ENCODE peak calls at places on chromosomes 12 and 14, in four cellular contexts. G is K562, A is HepG2, D is GM12878. Y is an unnamed sample.

GRCh38 chr12:21190016-21190415 is 59.0 kb downstream of the SLCO1B1 start:
- DNase-seq in G (no peak), A (no peak), D (no peak), Y (no peak)

GRCh38 chr14:95254356-95254755 is 65.4 kb downstream of the CLMN start:
- DNase-seq in G (no peak), A (no peak), D (no peak), Y (no peak)

GRCh38 chr14:81211844-81212243 is 8.9 kb downstream of the GTF2A1 start:
- DNase-seq in G (no peak), A (peak), D (no peak), Y (no peak)

GRCh38 chr12:111451232-111451631 is 45.5 kb downstream of the SH2B3 start:
- DNase-seq in G (no peak), A (no peak), D (no peak), Y (no peak)

GRCh38 chr14:96037891-96038557 is 1.1 kb upstream of the C14orf132 start:
- DNase-seq in G (no peak), A (no peak), D (no peak), Y (no peak)

GRCh38 chr12:5227722-5228274 is 184.1 kb downstream of the KCNA5 start:
- DNase-seq in G (no peak), A (no peak), D (no peak), Y (no peak)

GRCh38 chr12:49388682-49389081 is 21.4 kb downstream of the SPATS2 start:
- DNase-seq in G (no peak), A (no peak), D (no peak), Y (no peak)

GRCh38 chr12:7787574-7788315 is 1.5 kb upstream of the NANOG start:
- DNase-seq in G (no peak), A (peak), D (no peak), Y (peak)

GRCh38 chr14:24565766-24566165 is 10.3 kb downstream of the CTSG start:
- DNase-seq in G (no peak), A (no peak), D (no peak), Y (no peak)
- TF ChIP-seq CREM in G (no peak), A (no peak), D (no peak), Y (no peak)

GRCh38 chr12:108884116-108885012 is 4.5 kb downstream of the DAO start:
- DNase-seq in G (peak), A (peak), D (no peak), Y (peak)
- TF ChIP-seq CREM in G (no peak), A (no peak), D (no peak), Y (no peak)

GRCh38 chr12:12890492-12890814 is 909 bp upstream of the GPRC5A start:
- DNase-seq in G (no peak), A (no peak), D (no peak), Y (no peak)
- TF ChIP-seq CREM in G (no peak), A (no peak), D (no peak), Y (no peak)

GRCh38 chr12:117365072-117365616 is 3.7 kb upstream of the NOS1 start:
- DNase-seq in G (no peak), A (no peak), D (no peak), Y (no peak)
- TF ChIP-seq CREM in G (no peak), A (no peak), D (no peak), Y (no peak)

DNA sequence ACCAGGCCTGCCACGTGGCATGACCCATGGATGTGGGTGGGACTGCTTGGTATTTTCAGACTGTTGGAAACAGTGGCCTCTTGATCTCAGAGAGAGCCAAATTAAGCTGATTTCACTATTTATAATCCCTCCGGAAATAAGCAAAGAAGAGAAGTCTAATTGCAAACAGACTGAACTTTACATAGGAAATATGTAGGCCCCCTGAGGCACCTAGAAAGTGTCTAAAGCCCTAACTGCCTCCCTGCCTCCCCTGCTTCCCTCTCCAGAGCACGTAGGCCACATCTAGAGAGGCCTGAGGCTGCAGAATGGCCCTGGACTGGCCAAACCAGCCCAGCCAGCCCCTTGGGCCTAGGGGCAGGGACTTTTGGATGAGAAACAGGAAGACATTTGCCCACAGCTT is 123.8 kb downstream of the ZFP36L1 start:
- DNase-seq in G (no peak), A (no peak), D (no peak), Y (no peak)
- TF ChIP-seq CREM in G (no peak), A (no peak), D (no peak), Y (no peak)

DNA sequence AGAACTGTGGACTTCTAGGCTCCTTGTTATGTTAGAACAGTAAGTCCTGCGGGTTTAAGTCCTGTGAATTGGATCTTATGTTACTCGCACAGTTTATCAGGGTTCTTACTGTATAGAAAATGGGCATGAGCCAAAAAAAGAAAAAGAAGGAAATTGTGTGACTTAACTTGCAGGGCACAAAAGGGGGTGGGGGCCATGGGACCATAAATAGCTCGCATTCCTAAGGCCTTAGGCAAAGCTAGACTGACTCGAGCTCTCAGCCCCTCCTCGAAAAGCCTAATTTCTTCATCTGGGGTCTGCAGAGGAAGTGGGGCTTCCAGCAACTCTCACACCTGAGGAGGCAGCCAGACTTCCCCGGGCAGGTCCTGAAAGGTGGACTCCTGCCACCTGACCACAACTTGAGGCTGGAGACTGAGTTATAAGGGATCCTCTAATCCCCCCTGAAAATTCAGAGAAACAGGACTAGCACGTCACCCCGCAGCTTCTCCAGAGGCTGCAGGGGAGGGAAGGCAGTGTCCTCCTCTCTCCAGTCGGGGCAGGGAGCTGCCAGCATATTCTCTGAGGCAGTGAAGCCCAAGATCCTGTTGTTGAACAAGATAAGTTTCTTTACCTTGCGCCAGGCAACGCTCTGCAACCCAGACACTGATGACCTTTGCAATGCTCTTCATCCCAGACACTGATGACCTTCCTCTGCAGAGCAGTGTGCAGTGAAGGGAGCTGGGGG is 280.5 kb downstream of the PCNX1 start:
- DNase-seq in G (no peak), A (no peak), D (no peak), Y (no peak)
- TF ChIP-seq CREM in G (no peak), A (no peak), D (no peak), Y (no peak)

DNA sequence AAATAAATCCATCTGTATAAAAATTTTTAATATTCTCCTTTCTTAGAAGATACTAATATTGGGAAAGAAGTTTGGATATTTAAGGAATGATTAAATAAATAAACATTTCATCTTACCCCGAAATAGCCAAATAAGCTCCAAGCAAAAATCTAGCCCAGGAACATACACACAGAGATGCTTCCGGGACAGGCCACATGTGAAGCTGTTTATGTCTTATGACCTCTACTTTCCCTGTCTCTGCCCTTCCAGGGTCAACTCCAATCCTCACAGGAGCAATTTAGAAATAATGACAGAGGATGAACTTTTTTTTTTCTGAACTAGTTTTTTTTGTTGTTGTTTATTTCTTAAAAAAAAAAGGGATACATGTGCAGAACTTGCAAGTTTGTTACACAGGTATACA is 89.4 kb downstream of the BTG1 start:
- DNase-seq in G (no peak), A (no peak), D (no peak), Y (no peak)
- TF ChIP-seq CREM in G (no peak), A (no peak), D (no peak), Y (no peak)

DNA sequence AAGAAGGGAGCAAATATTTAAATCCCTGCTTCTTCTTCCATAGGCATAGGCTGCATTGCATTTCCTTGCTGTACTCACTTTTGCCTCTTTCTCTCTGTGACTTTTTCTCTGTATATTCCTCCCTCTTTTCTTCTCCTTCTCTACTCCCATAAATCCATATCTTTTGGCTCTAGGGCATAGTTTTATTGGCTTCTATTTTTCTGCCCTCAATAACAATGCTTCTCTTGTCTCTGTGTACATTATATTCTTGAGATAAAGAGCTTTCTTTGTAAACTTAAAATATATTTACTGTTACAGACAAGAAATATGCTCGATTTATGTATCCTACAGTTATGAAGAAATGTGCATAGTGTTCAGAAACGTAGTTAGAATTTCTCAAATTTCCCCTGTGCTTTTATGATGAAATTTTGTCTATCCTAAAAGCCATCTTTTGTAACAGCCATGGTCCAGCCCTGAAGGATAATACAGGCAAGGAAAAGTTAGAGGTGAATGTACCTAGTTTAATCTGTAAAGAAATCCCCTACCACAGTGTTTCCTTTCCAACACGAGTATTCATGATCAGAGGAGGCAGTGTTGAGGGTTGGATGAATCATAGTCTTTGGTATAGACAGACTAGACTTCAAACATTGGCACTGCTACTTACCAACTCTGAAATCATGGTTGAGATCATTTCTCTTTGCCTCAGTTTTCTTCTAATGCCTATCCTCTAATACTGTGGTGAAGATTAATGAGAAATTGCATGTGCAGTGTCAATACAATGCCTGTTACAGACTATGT is 173.3 kb upstream of the FAR2 start:
- DNase-seq in G (no peak), A (no peak), D (no peak), Y (no peak)
- TF ChIP-seq CREM in G (no peak), A (no peak), D (no peak), Y (no peak)

Y was measured in WTC11.